ENCODE peak calls at places on chromosomes 6 and 20, in four cellular contexts. Y, E, U and D are unnamed samples.

GRCh38 chr6:8552023-8552422 is 116.7 kb upstream of the SLC35B3 start:
- DNase-seq in Y (no peak), E (no peak), U (no peak), D (no peak)

GRCh38 chr6:75317503-75318206 is 33.1 kb upstream of the TMEM30A start:
- DNase-seq in Y (no peak), E (peak), U (no peak), D (peak)

GRCh38 chr6:33147807-33148666 is 44.2 kb downstream of the COL11A2 start:
- DNase-seq in Y (peak), E (peak), U (no peak), D (no peak)

GRCh38 chr6:88048556-88048955 is 915 bp downstream of the SPACA1 start:
- DNase-seq in Y (no peak), E (no peak), U (no peak), D (no peak)

GRCh38 chr20:5270608-5271007 is 46.1 kb downstream of the PROKR2 start:
- DNase-seq in Y (no peak), E (no peak), U (no peak), D (peak)

GRCh38 chr20:41513829-41514228 is 104.3 kb downstream of the CHD6 start:
- DNase-seq in Y (no peak), E (no peak), U (no peak), D (no peak)

GRCh38 chr20:20010639-20011500 is 6.3 kb upstream of the NAA20 start:
- DNase-seq in Y (peak), E (peak), U (no peak), D (no peak)

GRCh38 chr6:64012351-64013060 is 376.9 kb downstream of the PHF3 start:
- DNase-seq in Y (peak), E (peak), U (peak), D (peak)

GRCh38 chr6:54291146-54291545 is 17.1 kb upstream of the TINAG start:
- DNase-seq in Y (no peak), E (peak), U (no peak), D (no peak)

GRCh38 chr20:44702776-44703175 is 12.4 kb upstream of the CCN5 start:
- DNase-seq in Y (peak), E (peak), U (peak), D (no peak)

GRCh38 chr6:71268710-71269437 is 19.7 kb upstream of the OGFRL1 start:
- DNase-seq in Y (no peak), E (no peak), U (no peak), D (no peak)

GRCh38 chr6:149840345-149841075 is 23.6 kb downstream of the LRP11 start:
- DNase-seq in Y (peak), E (peak), U (peak), D (peak)

DNA sequence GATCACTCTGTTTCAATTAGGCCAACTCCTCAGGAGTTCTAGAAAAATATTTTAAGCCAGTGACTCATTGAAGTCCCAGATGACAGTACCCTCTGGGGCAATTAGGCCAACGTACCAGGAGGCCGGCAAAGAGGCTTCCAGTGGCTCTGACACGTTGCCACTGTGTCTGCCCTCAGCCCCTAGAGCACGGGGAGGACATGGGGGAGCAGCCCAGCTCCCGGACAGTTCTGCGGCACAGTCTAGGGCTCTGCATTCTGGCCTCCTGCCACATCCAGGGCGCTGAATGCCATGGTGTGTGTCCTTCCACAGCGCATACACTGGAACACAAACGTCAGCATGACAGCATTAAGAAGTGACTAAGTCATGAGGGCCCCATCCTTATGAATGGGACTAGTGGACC is 156.2 kb downstream of the RNASET2 start:
- DNase-seq in Y (no peak), E (no peak), U (no peak), D (no peak)
- TF ChIP-seq CTCF in Y (no peak), E (no peak), U (no peak), D (no peak)

DNA sequence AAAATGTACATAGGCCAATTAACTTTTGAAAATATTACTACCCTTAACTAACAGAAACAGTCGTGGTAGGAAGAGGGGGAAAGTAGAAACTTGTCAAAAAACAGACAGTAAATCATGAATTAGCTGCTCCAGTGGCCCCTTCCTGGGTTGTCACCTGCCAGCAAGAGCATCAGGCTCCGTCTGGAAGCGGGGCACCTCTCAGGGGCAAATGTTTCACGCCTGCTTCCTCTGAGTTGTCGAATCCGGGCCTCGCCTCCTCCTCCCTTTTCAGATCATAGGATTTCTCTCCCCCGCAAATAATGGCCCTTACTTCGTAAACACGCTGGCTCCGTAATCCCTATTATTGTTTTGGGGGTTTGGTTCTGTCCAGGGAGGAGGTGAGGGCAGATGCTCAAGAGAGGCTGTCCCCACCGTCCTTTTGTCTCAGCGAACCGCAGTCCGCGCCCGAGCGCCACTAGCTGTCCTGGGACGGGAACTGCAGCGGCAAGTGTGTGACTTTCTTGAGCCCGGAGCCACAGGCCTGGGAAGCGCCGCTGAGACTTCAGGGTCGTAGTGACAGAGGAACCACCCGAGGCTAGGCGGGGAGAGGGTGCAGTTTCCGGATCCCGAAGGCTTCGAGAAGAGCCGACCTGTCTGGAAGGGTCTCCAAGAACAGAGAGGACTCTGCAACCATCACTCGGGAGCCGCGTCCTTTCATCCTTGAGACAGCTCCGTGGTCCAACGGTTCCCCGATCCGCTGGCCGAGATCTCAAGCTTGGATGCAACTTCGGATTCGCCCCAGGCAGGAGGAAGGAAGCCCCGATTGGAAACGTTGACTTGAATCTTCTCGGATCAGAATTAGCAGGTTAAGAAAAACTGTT is 214.5 kb upstream of the ZNF184 start:
- DNase-seq in Y (no peak), E (peak), U (peak), D (peak)
- TF ChIP-seq CTCF in Y (peak), E (peak), U (peak), D (peak)

GRCh38 chr6:147742445-147742844 is 234.0 kb downstream of the SAMD5 start:
- DNase-seq in Y (no peak), E (no peak), U (no peak), D (no peak)
- TF ChIP-seq CTCF in Y (no peak), E (no peak), U (no peak), D (peak)

DNA sequence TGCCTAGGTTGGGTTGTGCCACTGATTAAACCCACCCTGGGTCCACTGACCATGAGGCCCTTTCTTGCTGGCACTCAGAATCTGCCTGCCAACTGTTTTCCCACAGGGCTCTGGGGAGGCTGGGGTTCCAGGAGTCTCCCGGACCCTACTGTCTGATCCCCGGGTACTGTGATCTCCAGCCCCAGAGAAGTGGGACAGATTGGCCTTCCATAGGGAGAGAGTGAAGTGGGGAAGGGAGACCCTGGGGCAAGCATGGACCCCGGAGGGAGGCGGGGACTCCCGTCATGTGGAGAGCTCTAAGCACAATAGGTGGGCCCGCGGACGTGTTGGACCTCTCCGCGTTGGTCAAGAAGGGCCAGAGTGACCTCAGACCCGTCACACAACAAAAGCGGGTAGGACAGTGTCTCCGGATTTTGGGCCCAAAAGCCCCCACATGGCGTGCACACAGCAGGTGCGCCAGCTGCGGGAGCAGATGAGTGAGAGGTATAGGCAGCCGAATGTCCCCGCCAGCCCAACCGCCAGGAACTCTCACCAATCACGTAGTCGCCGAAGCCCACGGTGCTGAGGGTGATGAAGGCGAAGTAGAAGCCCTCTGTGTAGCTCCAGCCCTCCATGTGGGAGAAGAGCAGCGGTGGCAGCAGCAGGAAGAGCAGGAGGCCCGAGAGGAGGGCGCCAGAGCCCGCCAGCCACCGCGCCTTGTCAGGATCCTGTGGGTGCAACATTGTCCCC is 10.6 kb downstream of the KCNK17 start:
- DNase-seq in Y (no peak), E (no peak), U (no peak), D (no peak)
- TF ChIP-seq CTCF in Y (no peak), E (no peak), U (no peak), D (no peak)

GRCh38 chr6:103122766-103123601 is 1729.5 kb downstream of the GRIK2 start:
- DNase-seq in Y (no peak), E (peak), U (peak), D (peak)
- TF ChIP-seq CTCF in Y (no peak), E (peak), U (peak), D (peak)

GRCh38 chr20:35600176-35600995 is 15.2 kb upstream of the SPAG4 start:
- DNase-seq in Y (no peak), E (no peak), U (no peak), D (peak)
- TF ChIP-seq CTCF in Y (no peak), E (no peak), U (no peak), D (no peak)

GRCh38 chr6:142153230-142153629 is 6.2 kb downstream of the VTA1 start:
- DNase-seq in Y (no peak), E (no peak), U (no peak), D (no peak)

GRCh38 chr6:142155091-142155490 is 8.0 kb downstream of the VTA1 start:
- DNase-seq in Y (no peak), E (peak), U (no peak), D (no peak)

GRCh38 chr6:142152731-142153130 is 5.7 kb downstream of the VTA1 start:
- DNase-seq in Y (peak), E (peak), U (no peak), D (no peak)

DNA sequence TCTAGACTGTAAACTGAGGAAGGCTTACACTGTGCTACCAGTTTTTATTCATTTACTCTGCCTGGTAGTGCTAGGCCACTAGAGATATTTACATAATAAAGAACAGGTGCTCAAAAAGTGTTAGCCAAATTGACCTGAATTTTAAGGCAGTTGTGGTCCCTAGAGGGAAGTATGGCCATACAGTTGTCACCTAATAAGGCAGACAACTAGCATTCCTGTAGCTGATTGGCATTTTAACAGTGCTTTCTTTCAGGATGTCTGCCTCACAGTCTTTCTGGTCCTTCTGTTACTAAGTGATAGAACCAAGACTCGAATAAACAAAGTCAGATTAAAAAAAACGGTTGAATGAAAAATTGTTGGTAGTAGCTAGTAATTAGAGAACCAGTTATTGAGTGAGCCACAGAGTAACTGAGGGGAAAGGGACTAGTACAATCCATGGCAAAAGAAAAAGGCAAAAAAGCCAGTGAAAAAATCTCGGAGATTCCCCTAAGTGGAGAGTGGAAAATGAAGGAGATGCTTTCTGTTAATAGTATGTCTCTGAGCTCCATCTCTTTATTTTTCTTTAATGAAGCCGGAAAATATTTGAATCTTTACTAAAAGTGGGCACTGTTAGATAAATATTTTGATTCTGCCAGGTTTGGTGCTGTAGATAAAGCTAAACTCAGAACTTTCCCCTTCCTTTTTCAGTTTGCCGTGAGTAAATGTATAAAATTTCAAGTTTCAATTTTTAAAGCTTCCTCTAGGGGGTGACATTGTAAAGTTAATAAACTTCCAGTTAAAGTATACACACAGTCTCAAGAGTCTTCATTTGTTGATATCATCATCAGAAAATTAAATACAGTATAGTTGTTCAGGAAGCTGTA is 9.1 kb downstream of the VTA1 start:
- DNase-seq in Y (no peak), E (peak), U (no peak), D (peak)
- TF ChIP-seq CTCF in Y (peak), E (no peak), U (peak), D (peak)